ENCODE peak calls at places on chromosomes 3 and 15, in four cellular contexts. F, R, P and Y are unnamed samples.
A peak's percentile ranks its signal among the peaks of the same experiment; 100 is the strongest.

GRCh38 chr3:74651239-74651638 is 36.8 kb upstream of the CNTN3 start:
- DNase-seq in R (no peak), P (no peak), F (peak; percentile 57), Y (no peak)

GRCh38 chr15:57604502-57604901 is 12.8 kb downstream of the MYZAP start:
- DNase-seq in R (no peak), P (no peak), F (no peak), Y (no peak)

GRCh38 chr3:72352176-72352575 is 496.1 kb downstream of the SHQ1 start:
- DNase-seq in R (no peak), F (no peak), P (no peak), Y (peak; percentile 81)

GRCh38 chr15:23387791-23388190 is 33.2 kb downstream of the GOLGA8S start:
- DNase-seq in R (no peak), P (no peak), F (no peak), Y (no peak)

GRCh38 chr15:74332611-74333010 is 34.8 kb downstream of the CYP11A1 start:
- DNase-seq in R (no peak), F (no peak), P (no peak), Y (no peak)

GRCh38 chr3:133883657-133884546 is 11.8 kb downstream of the RAB6B start:
- DNase-seq in P (no peak), R (no peak), F (no peak), Y (no peak)

GRCh38 chr3:185561374-185561943 is 9.1 kb upstream of the LIPH start:
- DNase-seq in F (no peak), R (peak; percentile 44), P (no peak), Y (no peak)

GRCh38 chr3:123586131-123586530 is 1.3 kb upstream of the HACD2 start:
- DNase-seq in R (peak; percentile 84), P (peak; percentile 38), F (no peak), Y (peak; percentile 93)

GRCh38 chr15:70857547-70858265 is 3.7 kb upstream of the LARP6 start:
- DNase-seq in R (no peak), P (no peak), F (peak; percentile 58), Y (no peak)

GRCh38 chr15:20376872-20377271 is 164.7 kb downstream of the GOLGA6L6 start:
- DNase-seq in P (no peak), R (no peak), F (no peak), Y (no peak)

GRCh38 chr3:9213019-9213646 is 36.3 kb downstream of the SRGAP3 start:
- DNase-seq in R (no peak), F (no peak), P (no peak), Y (no peak)

GRCh38 chr3:10350324-10350985 is 29.5 kb upstream of the SEC13 start:
- DNase-seq in P (no peak), R (no peak), F (no peak), Y (no peak)

GRCh38 chr3:16504242-16504641 is 9.3 kb downstream of the RFTN1 start:
- DNase-seq in R (no peak), F (peak; percentile 48), P (no peak), Y (no peak)

GRCh38 chr15:82849556-82850241 is 40.3 kb downstream of the WHAMM start:
- DNase-seq in P (peak; percentile 81), F (peak; percentile 74), R (peak; percentile 95), Y (peak; percentile 98)

GRCh38 chr3:137349949-137350348 is 392.2 kb downstream of the IL20RB start:
- DNase-seq in F (no peak), R (no peak), P (no peak), Y (no peak)

GRCh38 chr15:59541750-59542149 is 69.8 kb upstream of the GCNT3 start:
- DNase-seq in R (no peak), P (no peak), F (no peak), Y (no peak)

GRCh38 chr3:39065197-39065596 is 13.4 kb downstream of the WDR48 start:
- DNase-seq in R (peak; percentile 63), F (peak; percentile 60), P (peak; percentile 33), Y (peak; percentile 83)

GRCh38 chr3:39063143-39063542 is 11.3 kb downstream of the WDR48 start:
- DNase-seq in F (no peak), R (no peak), P (no peak), Y (no peak)

GRCh38 chr3:39068556-39068955 is 16.7 kb downstream of the WDR48 start:
- DNase-seq in P (no peak), R (no peak), F (no peak), Y (no peak)

GRCh38 chr3:39064646-39065045 is 12.8 kb downstream of the WDR48 start:
- DNase-seq in F (peak; percentile 63), R (no peak), P (no peak), Y (no peak)

GRCh38 chr3:39067286-39067685 is 15.5 kb downstream of the WDR48 start:
- DNase-seq in F (no peak), R (no peak), P (no peak), Y (no peak)
- H4K5ac ChIP-seq in F (no peak overlapping the region), R (no peak overlapping the region), P (no peak overlapping the region), Y (no peak overlapping the region)

GRCh38 chr3:118890186-118890585 is 144.5 kb downstream of the IGSF11 start:
- DNase-seq in F (no peak), R (no peak), P (no peak), Y (no peak)

GRCh38 chr3:118886708-118887107 is 147.9 kb downstream of the IGSF11 start:
- DNase-seq in R (no peak), P (no peak), F (no peak), Y (no peak)

GRCh38 chr3:118882353-118882947 is 152.2 kb downstream of the IGSF11 start:
- DNase-seq in P (no peak), F (peak; percentile 55), R (peak; percentile 66), Y (peak; percentile 78)

GRCh38 chr3:118889691-118890090 is 145.0 kb downstream of the IGSF11 start:
- DNase-seq in R (no peak), F (no peak), P (no peak), Y (no peak)

DNA sequence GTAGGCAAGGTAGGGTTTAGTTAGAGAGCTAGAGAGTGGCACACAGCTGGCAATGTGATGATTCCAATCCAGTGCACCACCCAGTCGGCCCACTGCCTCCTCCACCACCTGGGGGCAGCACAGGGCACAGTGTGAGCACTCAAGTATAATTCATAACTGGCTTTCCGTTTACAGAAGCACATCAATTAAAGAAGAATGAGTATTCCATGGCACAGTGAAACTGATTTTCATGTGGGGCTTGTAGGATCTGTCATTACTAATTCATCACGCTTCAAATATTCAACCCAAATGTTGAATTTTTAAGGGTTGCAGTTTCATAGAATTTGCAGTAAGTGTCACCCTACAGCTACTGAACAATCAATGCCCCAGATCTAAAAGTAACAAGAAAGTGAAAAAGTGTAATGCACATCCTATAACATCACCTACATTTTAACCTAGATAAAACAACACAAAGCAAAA is 149.9 kb downstream of the IGSF11 start:
- DNase-seq in R (peak; percentile 57), F (peak; percentile 33), P (no peak), Y (peak; percentile 48)
- H3K4me2 ChIP-seq in R (no peak overlapping the region), F (no peak overlapping the region), P (peak overlapping the region; percentile 47), Y (no peak overlapping the region)

GRCh38 chr3:152779649-152780048 is 55.3 kb upstream of the P2RY1 start:
- DNase-seq in P (no peak), R (no peak), F (no peak), Y (peak; percentile 94)
- H4K5ac ChIP-seq in P (no peak overlapping the region), R (no peak overlapping the region), F (no peak overlapping the region), Y (no peak overlapping the region)

GRCh38 chr3:42638339-42638842 is 15.1 kb upstream of the ZBTB47 start:
- DNase-seq in F (no peak), P (no peak), R (no peak), Y (no peak)
- H3K4me2 ChIP-seq in F (no peak overlapping the region), P (no peak overlapping the region), R (no peak overlapping the region), Y (no peak overlapping the region)